ENCODE peak calls at places on chromosome 9, in nine cellular contexts. L is adrenal gland, C is Calu3, M is GM13977, G is ovary, E is GM12865, T is OCI-LY7, V is right atrium auricular region, D is NB4. H is an unnamed sample.

GRCh38 chr9:125066839-125067619 is 76.3 kb downstream of the SCAI start:
- DNase-seq in V (no peak), E (no peak), G (no peak), D (no peak), T (no peak), C (no peak), M (no peak), L (no peak), H (no peak)

GRCh38 chr9:127035948-127036347 is 86.5 kb downstream of the ANGPTL2 start:
- DNase-seq in M (no peak), D (no peak), G (peak), V (peak), L (peak), T (no peak), E (no peak), C (no peak), H (no peak)

GRCh38 chr9:13411827-13412226 is 132.3 kb upstream of the MPDZ start:
- DNase-seq in D (no peak), C (no peak), V (no peak), L (no peak), M (no peak), G (no peak), T (no peak), E (no peak), H (no peak)

GRCh38 chr9:98974106-98974505 is 30.4 kb downstream of the COL15A1 start:
- DNase-seq in L (no peak), G (no peak), M (no peak), C (no peak), E (no peak), T (no peak), D (no peak), V (no peak), H (no peak)

GRCh38 chr9:89312154-89312616 is 1.2 kb downstream of the CKS2 start:
- DNase-seq in T (peak), G (no peak), C (no peak), E (peak), D (peak), V (no peak), M (no peak), L (no peak), H (no peak)

GRCh38 chr9:136551401-136552116 is 5.7 kb upstream of the NOTCH1 start:
- DNase-seq in C (peak), E (peak), V (peak), T (peak), L (peak), G (peak), M (peak), D (peak), H (peak)

GRCh38 chr9:4375424-4376195 is 75.7 kb upstream of the GLIS3 start:
- DNase-seq in M (peak), C (no peak), V (no peak), T (no peak), E (peak), L (no peak), D (peak), G (no peak), H (no peak)

GRCh38 chr9:120791161-120791560 is 2.1 kb downstream of the FBXW2 start:
- DNase-seq in E (no peak), L (no peak), C (no peak), G (no peak), V (no peak), T (no peak), D (no peak), M (no peak), H (no peak)

GRCh38 chr9:134175291-134175807 is 11.0 kb upstream of the RNU6ATAC start:
- DNase-seq in L (no peak), T (peak), V (no peak), M (no peak), E (no peak), D (peak), C (no peak), G (no peak), H (no peak)

GRCh38 chr9:108139900-108140299 is 650.3 kb upstream of the KLF4 start:
- DNase-seq in G (no peak), V (no peak), T (no peak), C (no peak), M (no peak), D (no peak), E (no peak), L (no peak), H (no peak)

GRCh38 chr9:108142142-108142503 is 652.6 kb upstream of the KLF4 start:
- DNase-seq in G (no peak), V (no peak), C (no peak), T (no peak), E (no peak), M (no peak), D (no peak), L (no peak), H (no peak)

GRCh38 chr9:108142504-108143201 is 653.1 kb upstream of the KLF4 start:
- DNase-seq in E (peak), D (no peak), G (peak), M (no peak), L (peak), V (peak), T (no peak), C (no peak), H (no peak)
- TF ChIP-seq CTCF in E (no peak), D (no peak), G (no peak), M (no peak), L (no peak), V (no peak), T (no peak), C (no peak), H (no peak)

DNA sequence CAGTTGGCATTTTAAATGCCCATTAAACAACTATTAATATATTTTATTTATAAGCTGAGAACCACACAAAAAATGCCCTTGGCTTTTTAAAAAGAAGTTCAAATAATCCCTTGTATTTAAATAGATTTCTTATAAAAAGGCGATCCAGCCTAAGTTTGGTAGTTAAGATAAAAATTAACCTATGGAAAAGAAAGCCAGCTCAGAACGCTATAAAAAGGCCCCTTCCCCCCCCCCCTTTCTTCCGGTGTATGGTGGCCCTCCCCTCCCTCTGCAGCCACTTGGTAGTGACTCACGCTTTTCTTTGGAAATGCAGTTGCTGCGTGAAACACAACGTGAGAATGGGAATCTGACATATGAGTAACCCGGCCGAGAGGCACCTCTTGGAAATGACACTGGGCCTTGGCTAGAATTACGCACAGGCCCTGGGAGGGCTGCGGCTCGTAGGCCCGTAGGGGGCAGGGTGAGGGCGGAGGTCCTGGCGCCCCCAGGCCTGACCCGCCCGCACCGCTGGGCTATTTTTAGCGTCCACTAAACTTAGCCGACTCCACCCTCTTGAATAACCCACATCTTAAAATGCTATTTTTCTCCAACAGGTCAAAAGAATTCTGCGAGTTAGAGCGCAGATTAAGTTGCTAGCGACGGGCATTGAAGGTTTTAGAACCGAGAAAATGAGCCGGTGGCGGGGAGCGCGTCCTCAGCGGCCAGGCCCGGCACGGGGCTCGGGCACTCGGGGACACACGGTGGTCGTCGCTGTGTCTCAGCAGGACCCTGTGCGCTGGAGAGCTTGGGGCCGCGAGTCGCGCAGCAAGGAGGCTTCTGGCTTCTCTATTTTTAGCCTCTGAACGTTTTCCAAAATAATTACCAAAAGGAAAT is 168.7 kb downstream of the AUH start:
- DNase-seq in E (peak), M (no peak), C (peak), G (peak), T (peak), L (peak), D (peak), V (peak), H (peak)
- TF ChIP-seq CTCF in E (no peak), M (peak), C (no peak), G (peak), T (peak), L (no peak), D (no peak), V (peak), H (peak)

DNA sequence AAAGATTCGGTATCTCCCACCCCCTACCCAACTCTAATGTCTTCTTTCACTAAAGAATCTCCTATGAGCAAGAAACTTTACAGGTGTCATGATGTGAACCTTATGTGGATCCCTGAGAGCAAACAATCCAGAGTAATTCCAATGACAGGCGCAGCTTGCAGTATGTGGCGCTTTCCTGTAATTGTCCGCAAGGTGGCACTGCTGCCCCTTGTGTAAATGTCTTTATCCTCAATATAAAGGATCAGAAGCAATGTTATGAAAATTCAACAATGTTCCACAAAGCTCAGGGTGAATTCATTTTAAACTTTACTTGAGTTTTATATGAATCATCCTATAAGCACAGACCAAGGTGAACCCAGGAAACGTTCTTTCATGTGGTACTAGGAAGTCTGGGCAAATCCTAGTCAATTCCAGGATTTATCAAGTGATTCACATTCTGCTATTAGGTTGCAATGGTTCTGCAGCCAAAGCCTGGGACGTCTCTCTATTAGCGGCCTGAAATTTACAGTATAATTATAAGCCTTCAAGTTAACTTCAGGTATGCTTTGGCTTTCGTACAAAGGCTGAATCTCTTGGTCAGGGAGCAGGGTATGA is 113.7 kb downstream of the TRPM6 start:
- DNase-seq in M (peak), V (peak), E (peak), G (peak), T (peak), L (peak), D (peak), C (peak), H (no peak)
- TF ChIP-seq CTCF in M (peak), V (peak), E (peak), G (peak), T (peak), L (peak), D (peak), C (peak), H (peak)

GRCh38 chr9:19033015-19033414 is at the start of gene SAXO1:
- DNase-seq in T (no peak), C (no peak), D (no peak), M (no peak), V (no peak), L (no peak), G (no peak), E (no peak), H (no peak)

GRCh38 chr9:19032411-19032810 is 598 bp downstream of the SAXO1 start:
- DNase-seq in T (no peak), G (peak), D (no peak), E (no peak), V (no peak), M (no peak), L (no peak), C (no peak), H (no peak)

GRCh38 chr9:19030899-19031298 is 2.1 kb downstream of the SAXO1 start:
- DNase-seq in C (no peak), E (no peak), L (no peak), V (no peak), G (no peak), M (peak), T (no peak), D (no peak), H (no peak)

DNA sequence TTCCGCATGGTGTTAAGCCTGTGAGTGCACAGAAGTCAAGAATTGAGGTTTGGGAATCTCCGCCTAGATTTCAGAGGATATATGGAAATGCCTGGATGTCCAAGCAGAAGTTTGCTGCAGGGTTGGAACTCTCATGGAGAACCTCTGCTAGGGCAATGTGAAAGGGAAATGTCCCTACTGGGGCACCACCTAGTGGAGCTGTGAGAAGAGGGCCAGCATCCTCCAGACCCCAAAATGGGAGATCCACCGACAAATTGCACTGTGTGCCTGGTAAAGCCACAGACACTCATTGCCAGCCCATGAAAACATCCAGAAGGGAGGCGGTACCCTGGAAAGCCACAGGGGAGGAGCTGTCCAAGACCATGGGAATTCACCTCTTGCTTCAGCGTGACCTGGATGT is 3.6 kb upstream of the SAXO1 start:
- DNase-seq in C (no peak), V (no peak), M (no peak), T (no peak), L (no peak), G (no peak), E (no peak), D (no peak), H (no peak)
- TF ChIP-seq CTCF in C (no peak), V (no peak), M (peak), T (peak), L (no peak), G (no peak), E (peak), D (peak), H (no peak)

GRCh38 chr9:79008916-79009315 is 562.8 kb upstream of the TLE4 start:
- DNase-seq in V (no peak), E (no peak), G (no peak), T (no peak), C (no peak), M (no peak), L (no peak), D (no peak), H (no peak)
- TF ChIP-seq CTCF in V (no peak), E (no peak), G (no peak), T (no peak), C (no peak), M (no peak), L (no peak), D (no peak), H (no peak)

GRCh38 chr9:88025411-88026132 is 51.2 kb upstream of the CDK20 start:
- DNase-seq in V (no peak), C (no peak), G (no peak), D (no peak), L (no peak), E (no peak), T (no peak), M (no peak), H (no peak)
- TF ChIP-seq CTCF in V (no peak), C (no peak), G (no peak), D (peak), L (no peak), E (no peak), T (peak), M (no peak), H (no peak)

GRCh38 chr9:114621561-114621960 is 10.5 kb downstream of the TMEM268 start:
- DNase-seq in G (no peak), D (no peak), E (no peak), M (no peak), L (no peak), V (no peak), C (no peak), T (no peak), H (no peak)

GRCh38 chr9:114616684-114617520 is 5.8 kb downstream of the TMEM268 start:
- DNase-seq in E (peak), C (no peak), V (peak), M (peak), L (peak), T (peak), G (peak), D (peak), H (peak)

GRCh38 chr9:114621975-114622609 is 11.0 kb downstream of the TMEM268 start:
- DNase-seq in G (peak), V (no peak), C (no peak), E (no peak), T (no peak), D (no peak), L (peak), M (no peak), H (no peak)

GRCh38 chr9:114614373-114614772 is 3.3 kb downstream of the TMEM268 start:
- DNase-seq in D (no peak), L (no peak), T (no peak), V (no peak), C (no peak), E (no peak), M (no peak), G (no peak), H (no peak)

DNA sequence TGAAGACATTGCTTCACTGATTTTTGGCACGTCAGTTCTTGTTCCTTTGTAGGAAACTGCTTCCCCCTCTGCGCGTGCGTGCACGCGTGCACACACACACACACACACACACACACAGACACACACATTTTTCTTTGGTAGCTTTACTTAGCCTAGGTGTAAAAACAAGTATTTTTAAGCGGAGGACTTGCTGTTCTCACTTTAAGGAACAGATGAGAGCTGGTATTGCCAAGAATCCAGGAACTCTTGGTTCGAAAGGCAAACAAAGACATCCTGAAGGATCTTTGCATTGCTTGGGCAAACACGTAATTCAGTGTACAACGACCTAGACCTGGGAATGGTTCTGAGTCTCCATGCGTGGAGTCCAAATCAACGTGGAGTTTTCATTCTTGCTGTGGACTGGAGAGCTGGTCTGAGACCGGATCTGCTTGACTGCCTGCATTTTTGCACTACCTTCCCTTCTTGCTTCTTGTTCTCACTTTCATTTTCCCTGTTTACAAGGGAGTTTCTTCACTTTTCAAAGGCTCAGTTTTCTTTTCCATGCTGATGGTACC is 8.2 kb downstream of the TMEM268 start:
- DNase-seq in C (no peak), G (peak), V (no peak), M (peak), L (no peak), T (peak), D (no peak), E (peak), H (peak)
- TF ChIP-seq CTCF in C (no peak), G (no peak), V (no peak), M (no peak), L (no peak), T (no peak), D (no peak), E (no peak), H (no peak)

GRCh38 chr9:129104051-129104450 is 6.5 kb downstream of the CRAT start:
- DNase-seq in L (no peak), C (no peak), V (no peak), G (no peak), D (no peak), M (no peak), E (no peak), T (no peak), H (no peak)
- TF ChIP-seq CTCF in L (no peak), C (no peak), V (no peak), G (no peak), D (no peak), M (no peak), E (no peak), T (no peak), H (no peak)

GRCh38 chr9:105360344-105360743 is 87.5 kb upstream of the FSD1L start:
- DNase-seq in L (no peak), T (peak), G (no peak), C (no peak), D (no peak), M (no peak), V (no peak), E (no peak), H (no peak)
- TF ChIP-seq CTCF in L (no peak), T (peak), G (no peak), C (no peak), D (no peak), M (peak), V (no peak), E (no peak), H (peak)

H was measured in GM06990.